ENCODE peak calls at places on chromosomes 12 and 14, in seven cellular contexts. S is CD8-positive, alpha-beta memory T cell; U is IMR-90; R is cardiac muscle cell; K is tibial nerve; D is Panc1; L is colonic mucosa. W is an unnamed sample. For H3K4me1 and H3K36me3, the result is how much of the 10 kb centered on the place peaks cover.

GRCh38 chr12:83619973-83620372 is 933.3 kb downstream of the TMTC2 start:
- DNase-seq in L (no peak), U (no peak), R (no peak), K (no peak), S (no peak), D (no peak), W (no peak)

GRCh38 chr12:96811083-96811482 is 96.0 kb upstream of the NEDD1 start:
- DNase-seq in L (no peak), D (peak), S (no peak), K (no peak), R (no peak), U (peak), W (no peak)

GRCh38 chr12:22729898-22730443 is 105.0 kb downstream of the ETNK1 start:
- DNase-seq in S (no peak), U (peak), R (no peak), L (no peak), K (no peak), D (no peak), W (no peak)

GRCh38 chr12:104294845-104295674 is 8.5 kb upstream of the EID3 start:
- DNase-seq in S (no peak), K (no peak), L (no peak), R (no peak), U (no peak), D (no peak), W (no peak)

GRCh38 chr12:12008232-12008850 is 62.4 kb upstream of the BCL2L14 start:
- DNase-seq in L (no peak), D (no peak), S (peak), K (no peak), R (no peak), U (no peak), W (no peak)

GRCh38 chr14:105475269-105475915 is 771 bp downstream of the CRIP2 start:
- DNase-seq in D (no peak), L (no peak), K (no peak), S (no peak), U (peak), R (no peak), W (no peak)

GRCh38 chr12:39905152-39905551 is 200.7 kb downstream of the SLC2A13 start:
- DNase-seq in R (no peak), U (peak), D (no peak), K (peak), L (peak), S (no peak), W (peak)

GRCh38 chr12:52860102-52860838 is 11.5 kb upstream of the KRT78 start:
- DNase-seq in K (no peak), L (no peak), S (no peak), R (no peak), U (peak), D (no peak), W (peak)

GRCh38 chr14:104728631-104729030 is 4.6 kb downstream of the ADSS1 start:
- DNase-seq in U (no peak), R (no peak), D (no peak), S (no peak), L (no peak), K (no peak), W (no peak)

GRCh38 chr14:67674480-67675218 is at the start of gene VTI1B:
- DNase-seq in K (peak), U (peak), R (peak), S (peak), L (peak), D (no peak), W (peak)

GRCh38 chr12:53005215-53005985 is 856 bp upstream of the EIF4B start:
- DNase-seq in L (no peak), U (no peak), K (no peak), S (no peak), R (no peak), D (no peak), W (peak)

GRCh38 chr12:63319936-63320633 is 169.1 kb upstream of the AVPR1A start:
- DNase-seq in L (no peak), R (no peak), D (no peak), S (no peak), U (no peak), K (no peak), W (no peak)

GRCh38 chr14:49294736-49295135 is 291.4 kb downstream of the RPS29 start:
- DNase-seq in S (no peak), L (no peak), R (no peak), K (no peak), D (no peak), U (no peak), W (no peak)

GRCh38 chr14:90305176-90305601 is 26.6 kb downstream of the NRDE2 start:
- DNase-seq in U (no peak), L (no peak), K (no peak), S (no peak), R (no peak), D (no peak), W (no peak)

GRCh38 chr14:26722258-26722657 is 124.4 kb upstream of the NOVA1 start:
- DNase-seq in D (no peak), K (no peak), U (no peak), L (no peak), R (no peak), S (no peak), W (no peak)

GRCh38 chr14:52112336-52113018 is 43.6 kb upstream of the NID2 start:
- DNase-seq in K (no peak), R (no peak), L (no peak), U (peak), S (no peak), D (no peak), W (no peak)

GRCh38 chr14:81565441-81566290 is 32.0 kb upstream of the SEL1L start:
- DNase-seq in D (no peak), R (peak), U (no peak), K (no peak), L (no peak), S (no peak), W (no peak)

GRCh38 chr12:26919216-26919555 is 18.6 kb downstream of the INTS13 start:
- DNase-seq in R (no peak), S (no peak), L (no peak), U (no peak), K (no peak), D (no peak), W (no peak)

GRCh38 chr14:23579739-23580138 is 1.1 kb upstream of the JPH4 start:
- DNase-seq in L (no peak), U (no peak), D (no peak), R (no peak), K (no peak), S (no peak), W (no peak)

GRCh38 chr14:104792101-104792884 is 3.3 kb downstream of the AKT1 start:
- DNase-seq in S (no peak), U (no peak), R (no peak), K (no peak), D (no peak), L (no peak), W (no peak)

GRCh38 chr12:108635201-108635996 is 1.7 kb upstream of the SELPLG start:
- DNase-seq in U (peak), D (no peak), S (peak), R (peak), L (no peak), K (no peak), W (no peak)

DNA sequence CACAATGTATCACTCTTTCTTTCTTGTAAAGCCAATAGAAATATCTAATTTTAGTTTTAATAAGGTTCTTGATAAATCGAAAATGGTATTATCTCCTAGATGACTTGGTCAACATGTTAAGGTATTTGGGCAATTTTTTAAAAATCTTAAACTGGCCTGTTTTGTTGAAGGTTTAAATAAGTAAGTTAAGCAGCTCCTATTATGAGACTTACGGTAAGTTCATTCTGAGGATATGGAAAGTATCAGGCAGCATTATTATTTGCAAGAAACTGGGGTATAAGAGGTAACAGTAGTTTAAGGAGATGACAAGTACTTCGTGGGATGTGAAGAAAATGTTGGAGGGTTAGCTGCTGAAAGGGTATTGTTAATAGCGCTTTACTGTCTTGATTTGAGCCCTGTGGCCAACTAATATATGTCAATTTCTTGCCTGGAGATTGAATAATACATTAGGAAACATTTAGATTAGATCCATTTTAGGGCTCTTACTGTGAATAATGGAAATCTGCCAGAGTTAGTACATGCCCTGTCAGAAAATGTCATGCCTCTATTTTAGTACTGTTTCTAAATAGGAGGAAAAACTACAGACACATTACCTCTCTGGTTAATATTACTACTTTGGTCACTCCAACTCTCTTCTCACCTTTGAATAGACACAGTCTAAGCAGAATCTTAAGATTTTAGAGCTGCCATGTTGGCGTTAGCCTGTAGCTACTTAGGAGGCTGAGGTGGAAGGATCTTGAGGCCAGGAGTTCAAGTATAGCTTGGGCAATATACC is 5.0 kb downstream of the STRAP start:
- DNase-seq in R (no peak), U (no peak), L (no peak), D (no peak), K (no peak), S (no peak), W (no peak)
- H3K4me1 ChIP-seq in R (under half), U (under half), L (under half), D (under half), K (under half), S (under half), W (under half)

GRCh38 chr12:131983026-131983425 is 33.3 kb downstream of the EP400 start:
- DNase-seq in R (no peak), D (no peak), S (no peak), K (no peak), U (no peak), L (no peak), W (no peak)
- H3K36me3 ChIP-seq in R (under half), D (under half), S (under half), K (under half), U (under half), L (under half), W (under half)

GRCh38 chr12:123028475-123028874 is 48.0 kb downstream of the ARL6IP4 start:
- DNase-seq in L (no peak), K (no peak), D (no peak), R (no peak), U (no peak), S (no peak), W (no peak)
- H3K4me1 ChIP-seq in L (under half), K (under half), D (under half), R (under half), U (under half), S (under half), W (under half)

GRCh38 chr14:103728141-103728540 is 12.5 kb downstream of the ZFYVE21 start:
- DNase-seq in K (no peak), D (no peak), R (no peak), U (no peak), S (no peak), L (no peak), W (no peak)
- H3K36me3 ChIP-seq in K (under half), D (under half), R (under half), U (under half), S (under half), L (under half), W (under half)

W was measured in breast epithelium.